ENCODE peak calls at places on chromosomes 12 and 14, in six cellular contexts. X is NCI-H2171 treated with DMSO at 0.1 percent for 48 hours; D is KBM-7; P is NCI-H1417; Y is HL-60; Q is stimulated activated CD4-positive, alpha-beta T cell treated with anti-CD3 and anti-CD28 coated beads, Interleukin-2, amount 100 ng/mL, for 24 hours. Z is an unnamed sample.

GRCh38 chr12:105384220-105384619 is 53.7 kb downstream of the C12orf75 start:
- DNase-seq in X (no peak), D (no peak), P (no peak), Y (no peak), Q (no peak), Z (no peak)

GRCh38 chr12:94590428-94590827 is 59.9 kb downstream of the TMCC3 start:
- DNase-seq in X (no peak), D (no peak), P (no peak), Y (no peak), Q (no peak), Z (no peak)

GRCh38 chr14:90593254-90594040 is 196.6 kb downstream of the CALM1 start:
- DNase-seq in X (no peak), D (no peak), P (peak; percentile 31), Y (no peak), Q (no peak), Z (no peak)

GRCh38 chr12:29415111-29415510 is 34.1 kb upstream of the ERGIC2 start:
- DNase-seq in X (no peak), D (no peak), P (no peak), Y (no peak), Q (no peak), Z (no peak)

GRCh38 chr12:48968004-48968403 is 3.5 kb downstream of the WNT10B start:
- DNase-seq in X (no peak), D (no peak), P (no peak), Y (no peak), Q (no peak), Z (no peak)

GRCh38 chr14:91265404-91265803 is 20.9 kb upstream of the GPR68 start:
- DNase-seq in X (no peak), D (no peak), P (no peak), Y (no peak), Q (no peak), Z (no peak)

GRCh38 chr12:69987453-69988102 is 162.6 kb downstream of the MYRFL start:
- DNase-seq in X (no peak), D (no peak), P (no peak), Y (no peak), Q (no peak), Z (no peak)

GRCh38 chr14:77580964-77581505 is 35.4 kb downstream of the SPTLC2 start:
- DNase-seq in X (peak; percentile 74), D (no peak), P (peak; percentile 65), Y (no peak), Q (no peak), Z (no peak)

GRCh38 chr14:23352506-23353432 is at the start of gene SLC22A17:
- DNase-seq in X (peak; percentile 83), D (peak; percentile 30), P (peak; percentile 91), Y (no peak), Q (peak; percentile 56), Z (no peak)

GRCh38 chr12:109455706-109456105 is 21.4 kb downstream of the KCTD10 start:
- DNase-seq in X (no peak), D (no peak), P (no peak), Y (no peak), Q (no peak), Z (no peak)

GRCh38 chr14:50836515-50836914 is 5.6 kb upstream of the NIN start:
- DNase-seq in X (no peak), D (no peak), P (no peak), Y (no peak), Q (no peak), Z (no peak)

GRCh38 chr14:68951800-68952540 is 27.1 kb downstream of the ACTN1 start:
- DNase-seq in X (no peak), D (no peak), P (no peak), Y (no peak), Q (no peak), Z (peak; percentile 89)

GRCh38 chr14:67580336-67581230 is 19.5 kb downstream of the PIGH start:
- DNase-seq in X (no peak), D (no peak), P (peak; percentile 26), Y (no peak), Q (no peak), Z (no peak)

GRCh38 chr14:32277998-32278397 is 51.1 kb upstream of the AKAP6 start:
- DNase-seq in X (no peak), D (no peak), P (no peak), Y (no peak), Q (no peak), Z (no peak)

GRCh38 chr14:51201890-51202289 is 38.2 kb upstream of the TMX1 start:
- DNase-seq in X (no peak), D (no peak), P (no peak), Y (no peak), Q (no peak), Z (no peak)

GRCh38 chr14:37844614-37845013 is 249.2 kb downstream of the TTC6 start:
- DNase-seq in X (no peak), D (no peak), P (no peak), Y (no peak), Q (no peak), Z (no peak)

GRCh38 chr14:99143126-99143525 is 128.9 kb downstream of the BCL11B start:
- DNase-seq in X (no peak), D (no peak), P (no peak), Y (no peak), Q (no peak), Z (no peak)

GRCh38 chr14:104395941-104396681 is 183.5 kb upstream of the C14orf180 start:
- DNase-seq in X (no peak), D (no peak), P (no peak), Y (no peak), Q (no peak), Z (peak; percentile 84)

GRCh38 chr14:79018846-79019245 is 848.7 kb downstream of the NRXN3 start:
- DNase-seq in X (no peak), D (no peak), P (no peak), Y (no peak), Q (no peak), Z (no peak)

GRCh38 chr12:99627459-99627858 is 20.1 kb upstream of the GARIN6 start:
- DNase-seq in X (no peak), D (no peak), P (peak; percentile 33), Y (no peak), Q (no peak), Z (no peak)

GRCh38 chr12:62655524-62656160 is 189.0 kb downstream of the MON2 start:
- DNase-seq in X (no peak), D (no peak), P (no peak), Y (no peak), Q (no peak), Z (no peak)

GRCh38 chr12:52141306-52141705 is 50.5 kb downstream of the KRT80 start:
- DNase-seq in X (no peak), D (no peak), P (peak; percentile 20), Y (no peak), Q (no peak), Z (no peak)